ENCODE peak calls at places on chromosomes 13 and 19, in ten cellular contexts. Y is neural crest cell; R is CD8-positive, alpha-beta T cell; Z is omental fat pad; V is bronchial epithelial cell; S is progenitor cell of endocrine pancreas; G is hepatocyte; X is psoas muscle; O is AG04450; P is lower lobe of right lung. F is an unnamed sample.
A peak's percentile ranks its signal among the peaks of the same experiment; 100 is the strongest.

GRCh38 chr13:47000166-47000565 is 103.3 kb upstream of the HTR2A start:
- DNase-seq in G (no peak), P (no peak), X (no peak), R (no peak), V (peak; percentile 42), Y (no peak), Z (no peak), O (no peak), S (no peak), F (no peak)

GRCh38 chr13:114135731-114136171 is 3.3 kb upstream of the RASA3 start:
- DNase-seq in V (no peak), Z (no peak), P (no peak), X (no peak), Y (no peak), G (no peak), R (no peak), O (no peak), S (no peak), F (no peak)

GRCh38 chr13:32309312-32309711 is 5.9 kb downstream of the ZAR1L start:
- DNase-seq in G (no peak), Z (no peak), S (no peak), O (no peak), X (no peak), P (no peak), Y (no peak), R (no peak), V (no peak), F (no peak)

GRCh38 chr13:75049936-75050335 is 432.0 kb downstream of the TBC1D4 start:
- DNase-seq in P (no peak), G (no peak), X (no peak), R (no peak), S (no peak), V (no peak), Z (no peak), Y (no peak), O (no peak), F (no peak)

GRCh38 chr19:6211632-6212402 is 68.0 kb downstream of the MLLT1 start:
- DNase-seq in P (peak; percentile 30), S (no peak), R (no peak), Y (no peak), V (no peak), Z (no peak), O (no peak), G (peak; percentile 3), X (no peak), F (no peak)

GRCh38 chr13:62633448-62633847 is 1217.8 kb upstream of the PCDH20 start:
- DNase-seq in Y (no peak), V (no peak), S (no peak), P (no peak), Z (no peak), O (no peak), X (no peak), G (no peak), R (no peak), F (no peak)

GRCh38 chr19:49823472-49823871 is 5.4 kb downstream of the MED25 start:
- DNase-seq in S (no peak), X (no peak), O (no peak), Z (no peak), R (no peak), V (no peak), Y (no peak), G (no peak), P (no peak), F (no peak)

GRCh38 chr13:106597190-106597589 is 29.3 kb upstream of the ARGLU1 start:
- DNase-seq in P (no peak), G (no peak), S (no peak), V (no peak), O (no peak), Z (no peak), R (no peak), Y (no peak), X (peak; percentile 63), F (no peak)

GRCh38 chr13:95058680-95059079 is 242.6 kb downstream of the ABCC4 start:
- DNase-seq in O (no peak), X (no peak), V (no peak), S (no peak), Z (no peak), P (no peak), G (no peak), R (no peak), Y (no peak), F (no peak)

GRCh38 chr13:31000889-31001288 is 68.4 kb downstream of the TEX26 start:
- DNase-seq in P (no peak), R (no peak), G (no peak), Y (no peak), X (no peak), S (no peak), O (no peak), V (peak; percentile 23), Z (no peak), F (no peak)

GRCh38 chr19:3690551-3691371 is 9.5 kb downstream of the PIP5K1C start:
- DNase-seq in P (peak; percentile 45), Z (no peak), X (no peak), R (no peak), S (no peak), O (no peak), Y (no peak), V (no peak), G (no peak), F (no peak)

GRCh38 chr13:60091573-60091972 is 72.2 kb downstream of the DIAPH3 start:
- DNase-seq in P (no peak), R (no peak), O (no peak), G (no peak), Y (no peak), Z (no peak), V (no peak), X (no peak), S (no peak), F (no peak)
- TF ChIP-seq CTCF in P (no peak), R (no peak), O (no peak), G (no peak), Y (peak; percentile 29), Z (no peak), V (no peak), X (no peak), S (no peak), F (peak; percentile 9)

GRCh38 chr13:72839831-72840426 is 58.0 kb downstream of the PIBF1 start:
- DNase-seq in X (no peak), P (no peak), Y (peak; percentile 8), R (peak; percentile 9), O (peak; percentile 3), Z (no peak), S (peak; percentile 17), G (peak; percentile 66), V (peak; percentile 66), F (peak; percentile 33)
- TF ChIP-seq CTCF in X (peak; percentile 56), P (peak; percentile 64), Y (peak; percentile 81), R (peak; percentile 19), O (peak; percentile 74), Z (no peak), S (peak; percentile 86), G (peak; percentile 72), V (peak; percentile 84), F (peak; percentile 58)

GRCh38 chr19:38917516-38917915 is 5.5 kb upstream of the CCER2 start:
- DNase-seq in X (no peak), Z (no peak), V (no peak), R (no peak), G (no peak), O (no peak), Y (no peak), P (no peak), S (no peak), F (no peak)

GRCh38 chr19:38919837-38920528 is 8.0 kb upstream of the CCER2 start:
- DNase-seq in X (no peak), O (no peak), Y (no peak), S (no peak), V (no peak), P (no peak), Z (no peak), R (no peak), G (no peak), F (no peak)

GRCh38 chr19:38915329-38916321 is 3.6 kb upstream of the CCER2 start:
- DNase-seq in Y (no peak), P (peak; percentile 34), X (no peak), R (no peak), G (no peak), Z (no peak), V (no peak), S (no peak), O (no peak), F (no peak)

GRCh38 chr19:38918526-38918925 is 6.5 kb upstream of the CCER2 start:
- DNase-seq in V (no peak), S (no peak), G (no peak), R (no peak), X (no peak), Z (no peak), P (no peak), Y (no peak), O (no peak), F (no peak)

GRCh38 chr19:38917921-38918491 is 6.0 kb upstream of the CCER2 start:
- DNase-seq in X (no peak), R (no peak), V (no peak), G (peak; percentile 43), P (peak; percentile 12), O (no peak), Z (no peak), Y (no peak), S (no peak), F (no peak)
- TF ChIP-seq CTCF in X (no peak), R (no peak), V (peak; percentile 46), G (peak; percentile 21), P (no peak), O (peak; percentile 16), Z (no peak), Y (peak; percentile 17), S (peak; percentile 18), F (no peak)

GRCh38 chr13:49874430-49874829 is 61.7 kb downstream of the SPRYD7 start:
- DNase-seq in V (no peak), R (no peak), X (no peak), S (no peak), O (no peak), Z (no peak), Y (no peak), P (no peak), G (no peak), F (no peak)

GRCh38 chr13:49867834-49868233 is 68.3 kb downstream of the SPRYD7 start:
- DNase-seq in V (no peak), R (no peak), G (no peak), Y (no peak), Z (no peak), S (no peak), O (no peak), P (no peak), X (no peak), F (no peak)

GRCh38 chr13:49865174-49865573 is 71.0 kb downstream of the SPRYD7 start:
- DNase-seq in Y (no peak), Z (no peak), O (no peak), V (no peak), S (no peak), G (no peak), R (no peak), X (no peak), P (no peak), F (no peak)

GRCh38 chr13:49869514-49869913 is 66.6 kb downstream of the SPRYD7 start:
- DNase-seq in S (no peak), V (peak; percentile 7), R (no peak), P (no peak), G (peak; percentile 19), O (no peak), X (no peak), Y (peak; percentile 6), Z (no peak), F (no peak)
- TF ChIP-seq CTCF in S (peak; percentile 35), V (no peak), R (no peak), P (peak; percentile 30), G (peak; percentile 21), O (peak; percentile 58), X (no peak), Y (peak; percentile 47), Z (no peak), F (peak; percentile 43)

F was measured in nephron progenitor cell.